ENCODE peak calls at places on chromosome 21, in ten cellular contexts. One of them, this sample, is unnamed.

GRCh38 chr21:29078884-29079765 is 5.7 kb upstream of the CCT8 start:
- DNase-seq in HT-29: peak
- DNase-seq in NCI-H1105 treated with DMSO at 0.1 percent for 48 hours: no peak
- DNase-seq in transverse colon: no peak
- DNase-seq in activated gamma-delta T cell: no peak
- DNase-seq in activated B cell treated with CpG ODN at 0.5 μM for 24 hours: peak
- DNase-seq in IMR-90: no peak
- DNase-seq in body of pancreas: peak
- DNase-seq in NCI-H146: no peak
- DNase-seq in AG20443: no peak
- DNase-seq in this sample: no peak

GRCh38 chr21:21968810-21969588 is 970.8 kb downstream of the NCAM2 start:
- DNase-seq in AG20443: no peak
- DNase-seq in NCI-H146: peak
- DNase-seq in NCI-H1105 treated with DMSO at 0.1 percent for 48 hours: no peak
- DNase-seq in activated gamma-delta T cell: no peak
- DNase-seq in body of pancreas: no peak
- DNase-seq in HT-29: no peak
- DNase-seq in IMR-90: no peak
- DNase-seq in transverse colon: no peak
- DNase-seq in activated B cell treated with CpG ODN at 0.5 μM for 24 hours: no peak
- DNase-seq in this sample: no peak

GRCh38 chr21:37921091-37921490 is 4.8 kb upstream of the KCNJ6 start:
- DNase-seq in AG20443: no peak
- DNase-seq in HT-29: peak
- DNase-seq in IMR-90: peak
- DNase-seq in activated B cell treated with CpG ODN at 0.5 μM for 24 hours: no peak
- DNase-seq in transverse colon: no peak
- DNase-seq in activated gamma-delta T cell: no peak
- DNase-seq in body of pancreas: no peak
- DNase-seq in NCI-H1105 treated with DMSO at 0.1 percent for 48 hours: no peak
- DNase-seq in NCI-H146: no peak
- DNase-seq in this sample: no peak

GRCh38 chr21:35072960-35073359 is 23.9 kb upstream of the RUNX1 start:
- DNase-seq in body of pancreas: no peak
- DNase-seq in AG20443: peak
- DNase-seq in activated B cell treated with CpG ODN at 0.5 μM for 24 hours: no peak
- DNase-seq in IMR-90: peak
- DNase-seq in transverse colon: no peak
- DNase-seq in activated gamma-delta T cell: no peak
- DNase-seq in NCI-H146: no peak
- DNase-seq in NCI-H1105 treated with DMSO at 0.1 percent for 48 hours: no peak
- DNase-seq in HT-29: no peak
- DNase-seq in this sample: no peak

GRCh38 chr21:39807738-39808137 is 59.5 kb upstream of the PCP4 start:
- DNase-seq in IMR-90: no peak
- DNase-seq in activated B cell treated with CpG ODN at 0.5 μM for 24 hours: no peak
- DNase-seq in transverse colon: no peak
- DNase-seq in body of pancreas: no peak
- DNase-seq in AG20443: no peak
- DNase-seq in NCI-H146: no peak
- DNase-seq in activated gamma-delta T cell: no peak
- DNase-seq in HT-29: no peak
- DNase-seq in NCI-H1105 treated with DMSO at 0.1 percent for 48 hours: no peak
- DNase-seq in this sample: peak

GRCh38 chr21:34843562-34843961 is 174.8 kb downstream of the CLIC6 start:
- DNase-seq in transverse colon: no peak
- DNase-seq in NCI-H146: no peak
- DNase-seq in HT-29: no peak
- DNase-seq in AG20443: no peak
- DNase-seq in activated gamma-delta T cell: no peak
- DNase-seq in body of pancreas: no peak
- DNase-seq in activated B cell treated with CpG ODN at 0.5 μM for 24 hours: no peak
- DNase-seq in IMR-90: peak
- DNase-seq in NCI-H1105 treated with DMSO at 0.1 percent for 48 hours: no peak
- DNase-seq in this sample: no peak

GRCh38 chr21:41071410-41071809 is 96.5 kb upstream of the BACE2 start:
- DNase-seq in body of pancreas: peak
- DNase-seq in activated gamma-delta T cell: no peak
- DNase-seq in HT-29: no peak
- DNase-seq in AG20443: no peak
- DNase-seq in activated B cell treated with CpG ODN at 0.5 μM for 24 hours: no peak
- DNase-seq in IMR-90: no peak
- DNase-seq in NCI-H146: no peak
- DNase-seq in NCI-H1105 treated with DMSO at 0.1 percent for 48 hours: peak
- DNase-seq in transverse colon: no peak
- DNase-seq in this sample: no peak

GRCh38 chr21:46212721-46213484 is 15.7 kb downstream of the LSS start:
- DNase-seq in body of pancreas: no peak
- DNase-seq in activated gamma-delta T cell: no peak
- DNase-seq in transverse colon: no peak
- DNase-seq in activated B cell treated with CpG ODN at 0.5 μM for 24 hours: no peak
- DNase-seq in NCI-H1105 treated with DMSO at 0.1 percent for 48 hours: no peak
- DNase-seq in HT-29: no peak
- DNase-seq in NCI-H146: no peak
- DNase-seq in AG20443: no peak
- DNase-seq in IMR-90: no peak
- DNase-seq in this sample: no peak

GRCh38 chr21:27070881-27071670 is 104.2 kb upstream of the ADAMTS5 start:
- DNase-seq in HT-29: no peak
- DNase-seq in activated gamma-delta T cell: no peak
- DNase-seq in IMR-90: peak
- DNase-seq in NCI-H1105 treated with DMSO at 0.1 percent for 48 hours: no peak
- DNase-seq in activated B cell treated with CpG ODN at 0.5 μM for 24 hours: no peak
- DNase-seq in transverse colon: no peak
- DNase-seq in AG20443: no peak
- DNase-seq in body of pancreas: no peak
- DNase-seq in NCI-H146: no peak
- DNase-seq in this sample: no peak

GRCh38 chr21:45460011-45460565 is 55.1 kb downstream of the COL18A1 start:
- DNase-seq in activated gamma-delta T cell: no peak
- DNase-seq in IMR-90: no peak
- DNase-seq in activated B cell treated with CpG ODN at 0.5 μM for 24 hours: no peak
- DNase-seq in body of pancreas: no peak
- DNase-seq in AG20443: no peak
- DNase-seq in transverse colon: no peak
- DNase-seq in NCI-H1105 treated with DMSO at 0.1 percent for 48 hours: no peak
- DNase-seq in NCI-H146: no peak
- DNase-seq in HT-29: no peak
- DNase-seq in this sample: no peak

GRCh38 chr21:43372663-43373386 is 54.1 kb downstream of the SIK1 start:
- DNase-seq in activated B cell treated with CpG ODN at 0.5 μM for 24 hours: no peak
- DNase-seq in IMR-90: no peak
- DNase-seq in AG20443: no peak
- DNase-seq in NCI-H1105 treated with DMSO at 0.1 percent for 48 hours: no peak
- DNase-seq in body of pancreas: peak
- DNase-seq in transverse colon: no peak
- DNase-seq in activated gamma-delta T cell: no peak
- DNase-seq in NCI-H146: no peak
- DNase-seq in HT-29: peak
- DNase-seq in this sample: peak

GRCh38 chr21:35473496-35473895 is 424.4 kb upstream of the RUNX1 start:
- DNase-seq in body of pancreas: no peak
- DNase-seq in activated B cell treated with CpG ODN at 0.5 μM for 24 hours: no peak
- DNase-seq in IMR-90: no peak
- DNase-seq in AG20443: no peak
- DNase-seq in transverse colon: no peak
- DNase-seq in activated gamma-delta T cell: no peak
- DNase-seq in HT-29: no peak
- DNase-seq in NCI-H146: no peak
- DNase-seq in NCI-H1105 treated with DMSO at 0.1 percent for 48 hours: no peak
- DNase-seq in this sample: no peak

GRCh38 chr21:17612023-17612564 is 607 bp downstream of the BTG3 start:
- DNase-seq in activated gamma-delta T cell: peak
- DNase-seq in NCI-H1105 treated with DMSO at 0.1 percent for 48 hours: peak
- DNase-seq in body of pancreas: peak
- DNase-seq in HT-29: peak
- DNase-seq in IMR-90: peak
- DNase-seq in AG20443: peak
- DNase-seq in NCI-H146: peak
- DNase-seq in activated B cell treated with CpG ODN at 0.5 μM for 24 hours: no peak
- DNase-seq in transverse colon: peak
- DNase-seq in this sample: peak

GRCh38 chr21:43829161-43829560 is 35.9 kb upstream of the AGPAT3 start:
- DNase-seq in activated B cell treated with CpG ODN at 0.5 μM for 24 hours: no peak
- DNase-seq in body of pancreas: no peak
- DNase-seq in activated gamma-delta T cell: no peak
- DNase-seq in AG20443: no peak
- DNase-seq in IMR-90: no peak
- DNase-seq in HT-29: no peak
- DNase-seq in NCI-H1105 treated with DMSO at 0.1 percent for 48 hours: no peak
- DNase-seq in NCI-H146: no peak
- DNase-seq in transverse colon: no peak
- DNase-seq in this sample: no peak

GRCh38 chr21:32524010-32524719 is 61.2 kb downstream of the TCP10L start:
- DNase-seq in HT-29: no peak
- DNase-seq in NCI-H1105 treated with DMSO at 0.1 percent for 48 hours: no peak
- DNase-seq in body of pancreas: no peak
- DNase-seq in IMR-90: peak
- DNase-seq in NCI-H146: no peak
- DNase-seq in activated B cell treated with CpG ODN at 0.5 μM for 24 hours: no peak
- DNase-seq in transverse colon: no peak
- DNase-seq in AG20443: peak
- DNase-seq in activated gamma-delta T cell: no peak
- DNase-seq in this sample: no peak

GRCh38 chr21:36798461-36798860 is 99.5 kb downstream of the SIM2 start:
- DNase-seq in HT-29: no peak
- DNase-seq in AG20443: no peak
- DNase-seq in NCI-H1105 treated with DMSO at 0.1 percent for 48 hours: no peak
- DNase-seq in NCI-H146: no peak
- DNase-seq in activated gamma-delta T cell: no peak
- DNase-seq in body of pancreas: no peak
- DNase-seq in transverse colon: no peak
- DNase-seq in IMR-90: no peak
- DNase-seq in activated B cell treated with CpG ODN at 0.5 μM for 24 hours: no peak
- DNase-seq in this sample: no peak

GRCh38 chr21:24895885-24896734 is 711.2 kb downstream of the MRPL39 start:
- DNase-seq in HT-29: peak
- DNase-seq in body of pancreas: peak
- DNase-seq in NCI-H1105 treated with DMSO at 0.1 percent for 48 hours: peak
- DNase-seq in AG20443: no peak
- DNase-seq in activated B cell treated with CpG ODN at 0.5 μM for 24 hours: no peak
- DNase-seq in activated gamma-delta T cell: no peak
- DNase-seq in NCI-H146: peak
- DNase-seq in IMR-90: peak
- DNase-seq in transverse colon: peak
- DNase-seq in this sample: peak

GRCh38 chr21:34022557-34023335 is 50.6 kb upstream of the MRPS6 start:
- DNase-seq in IMR-90: no peak
- DNase-seq in NCI-H1105 treated with DMSO at 0.1 percent for 48 hours: no peak
- DNase-seq in HT-29: peak
- DNase-seq in activated gamma-delta T cell: no peak
- DNase-seq in activated B cell treated with CpG ODN at 0.5 μM for 24 hours: no peak
- DNase-seq in body of pancreas: no peak
- DNase-seq in transverse colon: no peak
- DNase-seq in NCI-H146: peak
- DNase-seq in AG20443: no peak
- DNase-seq in this sample: no peak

GRCh38 chr21:25489673-25490072 is 117.6 kb downstream of the MRPL39 start:
- DNase-seq in body of pancreas: no peak
- DNase-seq in AG20443: no peak
- DNase-seq in NCI-H1105 treated with DMSO at 0.1 percent for 48 hours: no peak
- DNase-seq in NCI-H146: no peak
- DNase-seq in activated gamma-delta T cell: no peak
- DNase-seq in transverse colon: no peak
- DNase-seq in HT-29: no peak
- DNase-seq in IMR-90: peak
- DNase-seq in activated B cell treated with CpG ODN at 0.5 μM for 24 hours: no peak
- DNase-seq in this sample: no peak

GRCh38 chr21:18245493-18245967 is 897 bp downstream of the CHODL start:
- DNase-seq in body of pancreas: no peak
- DNase-seq in activated gamma-delta T cell: no peak
- DNase-seq in NCI-H1105 treated with DMSO at 0.1 percent for 48 hours: no peak
- DNase-seq in activated B cell treated with CpG ODN at 0.5 μM for 24 hours: no peak
- DNase-seq in transverse colon: no peak
- DNase-seq in NCI-H146: no peak
- DNase-seq in AG20443: no peak
- DNase-seq in HT-29: no peak
- DNase-seq in IMR-90: no peak
- DNase-seq in this sample: no peak

GRCh38 chr21:41753001-41753725 is 13.7 kb downstream of the RIPK4 start:
- DNase-seq in activated B cell treated with CpG ODN at 0.5 μM for 24 hours: no peak
- DNase-seq in HT-29: no peak
- DNase-seq in AG20443: no peak
- DNase-seq in body of pancreas: no peak
- DNase-seq in activated gamma-delta T cell: no peak
- DNase-seq in IMR-90: no peak
- DNase-seq in transverse colon: no peak
- DNase-seq in NCI-H146: no peak
- DNase-seq in NCI-H1105 treated with DMSO at 0.1 percent for 48 hours: no peak
- DNase-seq in this sample: no peak

GRCh38 chr21:42084079-42084478 is 13.0 kb downstream of the UMODL1 start:
- DNase-seq in IMR-90: no peak
- DNase-seq in NCI-H1105 treated with DMSO at 0.1 percent for 48 hours: no peak
- DNase-seq in AG20443: no peak
- DNase-seq in activated B cell treated with CpG ODN at 0.5 μM for 24 hours: no peak
- DNase-seq in NCI-H146: no peak
- DNase-seq in activated gamma-delta T cell: no peak
- DNase-seq in HT-29: no peak
- DNase-seq in transverse colon: no peak
- DNase-seq in body of pancreas: no peak
- DNase-seq in this sample: no peak

GRCh38 chr21:41689289-41689583 is 77.6 kb downstream of the RIPK4 start:
- DNase-seq in HT-29: no peak
- DNase-seq in NCI-H146: no peak
- DNase-seq in IMR-90: no peak
- DNase-seq in AG20443: no peak
- DNase-seq in body of pancreas: no peak
- DNase-seq in activated B cell treated with CpG ODN at 0.5 μM for 24 hours: no peak
- DNase-seq in activated gamma-delta T cell: no peak
- DNase-seq in NCI-H1105 treated with DMSO at 0.1 percent for 48 hours: no peak
- DNase-seq in transverse colon: no peak
- DNase-seq in this sample: no peak

GRCh38 chr21:14833952-14834351 is 230.8 kb downstream of the NRIP1 start:
- DNase-seq in transverse colon: no peak
- DNase-seq in HT-29: no peak
- DNase-seq in IMR-90: no peak
- DNase-seq in NCI-H1105 treated with DMSO at 0.1 percent for 48 hours: no peak
- DNase-seq in activated gamma-delta T cell: no peak
- DNase-seq in body of pancreas: no peak
- DNase-seq in NCI-H146: no peak
- DNase-seq in activated B cell treated with CpG ODN at 0.5 μM for 24 hours: no peak
- DNase-seq in AG20443: no peak
- DNase-seq in this sample: no peak

GRCh38 chr21:39109596-39110210 is 73.5 kb downstream of the PSMG1 start:
- DNase-seq in AG20443: no peak
- DNase-seq in activated gamma-delta T cell: no peak
- DNase-seq in activated B cell treated with CpG ODN at 0.5 μM for 24 hours: no peak
- DNase-seq in transverse colon: no peak
- DNase-seq in body of pancreas: no peak
- DNase-seq in HT-29: no peak
- DNase-seq in IMR-90: no peak
- DNase-seq in NCI-H146: no peak
- DNase-seq in NCI-H1105 treated with DMSO at 0.1 percent for 48 hours: no peak
- DNase-seq in this sample: no peak

GRCh38 chr21:35212393-35213127 is 163.5 kb upstream of the RUNX1 start:
- DNase-seq in activated B cell treated with CpG ODN at 0.5 μM for 24 hours: no peak
- DNase-seq in NCI-H146: no peak
- DNase-seq in AG20443: no peak
- DNase-seq in HT-29: no peak
- DNase-seq in activated gamma-delta T cell: no peak
- DNase-seq in NCI-H1105 treated with DMSO at 0.1 percent for 48 hours: no peak
- DNase-seq in IMR-90: peak
- DNase-seq in transverse colon: no peak
- DNase-seq in body of pancreas: no peak
- DNase-seq in this sample: no peak

GRCh38 chr21:36613064-36613463 is 85.9 kb upstream of the SIM2 start:
- DNase-seq in IMR-90: peak
- DNase-seq in activated B cell treated with CpG ODN at 0.5 μM for 24 hours: no peak
- DNase-seq in HT-29: no peak
- DNase-seq in AG20443: peak
- DNase-seq in activated gamma-delta T cell: no peak
- DNase-seq in body of pancreas: no peak
- DNase-seq in NCI-H146: no peak
- DNase-seq in transverse colon: no peak
- DNase-seq in NCI-H1105 treated with DMSO at 0.1 percent for 48 hours: no peak
- DNase-seq in this sample: peak

GRCh38 chr21:14864211-14865021 is 200.4 kb downstream of the NRIP1 start:
- DNase-seq in HT-29: peak
- DNase-seq in IMR-90: peak
- DNase-seq in AG20443: peak
- DNase-seq in NCI-H146: peak
- DNase-seq in body of pancreas: peak
- DNase-seq in activated gamma-delta T cell: no peak
- DNase-seq in NCI-H1105 treated with DMSO at 0.1 percent for 48 hours: peak
- DNase-seq in activated B cell treated with CpG ODN at 0.5 μM for 24 hours: no peak
- DNase-seq in transverse colon: peak
- DNase-seq in this sample: peak

This sample was measured in prostate gland.